ENCODE peak calls at places on chromosome 3, in five cellular contexts. G is stomach, H is GM12891, Z is transverse colon, F is H1. Y is an unnamed sample.
A peak's percentile ranks its signal among the peaks of the same experiment; 100 is the strongest.

GRCh38 chr3:65550137-65550536 is 488.6 kb downstream of the MAGI1 start:
- DNase-seq in G (no peak), H (no peak), Z (no peak), F (no peak), Y (no peak)

GRCh38 chr3:165522371-165522770 is 314.9 kb downstream of the BCHE start:
- DNase-seq in G (no peak), H (no peak), Z (no peak), F (no peak), Y (no peak)

GRCh38 chr3:9615003-9615628 is 34.2 kb upstream of the MTMR14 start:
- DNase-seq in G (peak; percentile 29), H (no peak), Z (no peak), F (no peak), Y (peak; percentile 11)

GRCh38 chr3:104273046-104273649 is 1093.6 kb upstream of the ALCAM start:
- DNase-seq in G (no peak), H (no peak), Z (no peak), F (no peak), Y (no peak)

GRCh38 chr3:167750273-167750971 is 14.9 kb downstream of the SERPINI1 start:
- DNase-seq in G (no peak), H (peak; percentile 15), Z (no peak), F (no peak), Y (no peak)

GRCh38 chr3:58490860-58491501 is 915 bp upstream of the KCTD6 start:
- DNase-seq in G (no peak), H (no peak), Z (no peak), F (no peak), Y (no peak)

GRCh38 chr3:197338586-197338985 is 40.2 kb upstream of the DLG1 start:
- DNase-seq in G (no peak), H (no peak), Z (no peak), F (peak; percentile 19), Y (no peak)

GRCh38 chr3:106256249-106256957 is 387.6 kb upstream of the CBLB start:
- DNase-seq in G (no peak), H (no peak), Z (no peak), F (no peak), Y (no peak)

GRCh38 chr3:80688814-80689213 is 921.0 kb upstream of the ROBO1 start:
- DNase-seq in G (no peak), H (no peak), Z (no peak), F (no peak), Y (no peak)

GRCh38 chr3:50971487-50971924 is 296.8 kb downstream of the DOCK3 start:
- DNase-seq in G (peak; percentile 51), H (peak; percentile 32), Z (peak; percentile 34), F (peak; percentile 53), Y (peak; percentile 49)

GRCh38 chr3:132231633-132232032 is 85.6 kb upstream of the ACP3 start:
- DNase-seq in G (no peak), H (no peak), Z (no peak), F (no peak), Y (no peak)

GRCh38 chr3:127182446-127182845 is 10.5 kb upstream of the PRR23E start:
- DNase-seq in G (no peak), H (no peak), Z (no peak), F (peak; percentile 41), Y (no peak)

GRCh38 chr3:37138816-37139215 is 35.6 kb downstream of the LRRFIP2 start:
- DNase-seq in G (no peak), H (no peak), Z (no peak), F (no peak), Y (no peak)

GRCh38 chr3:14946749-14947104 is 656 bp upstream of the NR2C2 start:
- DNase-seq in G (no peak), H (no peak), Z (no peak), F (no peak), Y (no peak)

GRCh38 chr3:14949126-14949525 is 1.7 kb downstream of the NR2C2 start:
- DNase-seq in G (no peak), H (no peak), Z (no peak), F (no peak), Y (no peak)

GRCh38 chr3:14947105-14947885 is at the start of gene NR2C2:
- DNase-seq in G (peak; percentile 88), H (peak; percentile 83), Z (peak; percentile 91), F (peak; percentile 88), Y (peak; percentile 81)

GRCh38 chr3:14948609-14949038 is 1.2 kb downstream of the NR2C2 start:
- DNase-seq in G (no peak), H (no peak), Z (no peak), F (no peak), Y (no peak)

GRCh38 chr3:14947886-14948608 is 664 bp downstream of the NR2C2 start:
- DNase-seq in G (peak; percentile 97), H (peak; percentile 94), Z (peak; percentile 98), F (peak; percentile 96), Y (peak; percentile 98)
- TF ChIP-seq POLR2A in G (no peak), H (no peak), Z (peak; percentile 45), F (peak; percentile 71), Y (no peak)

DNA sequence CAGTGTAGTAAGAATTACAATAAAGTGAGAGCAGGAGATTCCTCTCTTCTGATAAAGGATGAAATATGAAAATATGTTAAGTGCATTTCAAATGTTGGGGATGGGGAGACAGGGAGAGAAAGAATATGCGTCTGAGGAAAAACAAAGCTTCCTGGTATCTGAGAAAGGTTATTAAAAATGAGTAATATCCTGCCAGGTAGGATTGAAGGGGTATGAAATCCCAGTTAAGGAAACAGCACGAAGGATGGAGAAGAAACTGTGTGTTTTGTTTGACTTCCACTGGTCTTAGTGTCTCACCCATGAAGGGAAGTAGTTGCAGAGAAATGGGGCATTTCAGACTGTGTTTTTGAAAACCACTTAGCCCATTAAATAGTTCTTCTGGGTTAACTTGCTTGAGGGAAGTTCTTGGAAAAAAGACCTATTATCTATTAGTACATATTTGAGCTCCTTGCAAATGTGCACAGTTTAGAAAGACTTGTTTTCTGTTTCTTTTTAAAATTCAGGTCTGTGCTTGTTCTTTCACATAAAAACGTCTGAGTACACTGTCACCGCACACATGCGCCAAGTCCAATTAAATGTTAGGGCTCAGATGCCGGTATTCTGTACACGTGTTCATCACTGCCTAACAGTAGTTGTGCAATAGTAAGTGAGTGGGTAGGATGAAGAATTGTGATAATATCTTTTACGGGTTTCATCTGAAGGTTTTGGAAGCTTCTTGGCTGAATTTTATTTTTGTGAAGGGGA is 196.1 kb upstream of the P2RY1 start:
- DNase-seq in G (no peak), H (no peak), Z (no peak), F (no peak), Y (peak; percentile 84)
- TF ChIP-seq POLR2AphosphoS5 in G (no peak), H (no peak), Z (no peak), F (no peak), Y (peak; percentile 93)

GRCh38 chr3:45688882-45689786 is at the start of gene SACM1L:
- DNase-seq in G (peak; percentile 98), H (peak; percentile 66), Z (peak; percentile 99), F (peak; percentile 98), Y (peak; percentile 98)
- TF ChIP-seq POLR2A in G (peak; percentile 25), H (no peak), Z (peak; percentile 94), F (no peak), Y (peak; percentile 79)

DNA sequence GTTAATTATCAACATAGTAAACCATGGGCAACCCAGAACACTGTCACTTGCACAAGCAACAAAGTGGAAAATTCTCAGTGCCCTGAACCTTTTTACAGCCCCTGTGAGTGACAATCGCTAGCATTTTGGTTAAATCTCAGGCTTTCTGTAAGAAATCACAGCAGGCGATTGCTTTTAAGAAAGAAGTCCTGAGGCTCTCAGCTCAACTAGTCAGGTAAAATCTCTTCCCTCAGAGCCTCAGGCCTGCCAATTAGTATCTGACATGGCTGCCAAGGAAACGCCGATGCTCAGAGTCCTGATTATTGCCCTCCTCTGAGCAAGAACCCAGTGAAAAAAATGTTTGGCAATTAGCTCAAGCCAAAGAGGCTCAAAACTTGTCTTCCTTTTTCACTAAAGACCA is 530.8 kb downstream of the DIPK2A start:
- DNase-seq in G (no peak), H (no peak), Z (no peak), F (no peak), Y (no peak)
- TF ChIP-seq POLR2AphosphoS5 in G (no peak), H (no peak), Z (no peak), F (no peak), Y (no peak)

GRCh38 chr3:107525101-107525953 is 2.6 kb downstream of the BBX start:
- DNase-seq in G (peak; percentile 27), H (peak; percentile 10), Z (peak; percentile 23), F (peak; percentile 61), Y (peak; percentile 43)
- TF ChIP-seq POLR2A in G (no peak), H (no peak), Z (no peak), F (peak; percentile 12), Y (peak; percentile 24)

DNA sequence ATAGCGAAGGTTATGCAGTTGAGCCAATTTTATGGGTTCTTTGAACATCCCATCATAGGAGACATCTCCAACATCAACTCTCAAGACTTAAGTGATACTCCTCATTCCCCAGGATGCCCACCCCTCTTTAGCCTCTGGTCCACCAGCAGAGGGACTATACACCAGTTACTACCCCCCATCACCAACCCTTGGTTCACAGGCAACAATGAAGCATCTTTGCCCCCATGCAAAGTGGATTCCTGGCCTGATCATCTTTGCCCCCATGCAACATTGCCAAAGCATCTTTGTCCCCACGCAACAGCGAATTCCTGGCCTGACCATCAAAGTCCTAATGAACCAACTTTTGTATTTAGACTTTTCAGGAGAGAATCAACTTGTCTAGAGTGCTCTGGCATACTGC is 19.1 kb downstream of the GPR15 start:
- DNase-seq in G (no peak), H (no peak), Z (no peak), F (no peak), Y (no peak)
- TF ChIP-seq POLR2AphosphoS5 in G (no peak), H (peak; percentile 55), Z (no peak), F (no peak), Y (no peak)

Y was measured in prostate gland.